ENCODE peak calls at places on chromosomes 2 and 18, in six cellular contexts. P, K, B, N, Y and V are unnamed samples.

GRCh38 chr2:20366672-20367116 is 16.1 kb upstream of the PUM2 start:
- DNase-seq in P (no peak), K (no peak), Y (no peak), B (no peak), N (no peak), V (no peak)

GRCh38 chr2:176188969-176189665 is 649 bp downstream of the HOXD1 start:
- DNase-seq in K (no peak), B (no peak), N (peak; percentile 59), Y (no peak), P (peak; percentile 54), V (no peak)

GRCh38 chr2:237062585-237062984 is 23.1 kb upstream of the COPS8 start:
- DNase-seq in Y (no peak), P (no peak), N (no peak), K (no peak), B (no peak), V (no peak)

GRCh38 chr18:25349926-25350560 is 1.9 kb downstream of the ZNF521 start:
- DNase-seq in P (peak; percentile 41), B (peak; percentile 72), K (no peak), N (peak; percentile 46), Y (peak; percentile 22), V (no peak)

GRCh38 chr18:44298566-44298965 is 382.1 kb upstream of the SETBP1 start:
- DNase-seq in B (no peak), N (no peak), Y (no peak), K (no peak), P (no peak), V (no peak)

GRCh38 chr18:54444309-54444914 is 86.7 kb downstream of the C18orf54 start:
- DNase-seq in Y (peak; percentile 13), K (peak; percentile 68), P (peak; percentile 78), B (peak; percentile 11), N (peak; percentile 80), V (peak; percentile 74)

GRCh38 chr18:66752733-66753132 is 148.8 kb upstream of the CDH19 start:
- DNase-seq in P (no peak), N (no peak), Y (no peak), K (no peak), B (no peak), V (no peak)

GRCh38 chr2:198657520-198658121 is 800.1 kb downstream of the SATB2 start:
- DNase-seq in K (peak; percentile 27), P (no peak), Y (peak; percentile 1), B (no peak), N (peak; percentile 31), V (peak; percentile 7)

GRCh38 chr18:63241739-63242138 is 77.8 kb downstream of the BCL2 start:
- DNase-seq in K (no peak), P (no peak), N (no peak), B (no peak), Y (no peak), V (no peak)

GRCh38 chr2:17416891-17417391 is 101.3 kb downstream of the RAD51AP2 start:
- DNase-seq in K (peak; percentile 91), B (no peak), Y (peak; percentile 2), P (no peak), N (no peak), V (peak; percentile 58)

GRCh38 chr18:3248670-3249359 is 1.2 kb downstream of the MYL12A start:
- DNase-seq in N (no peak), P (no peak), Y (no peak), K (no peak), B (no peak), V (peak; percentile 70)

GRCh38 chr2:203582468-203582867 is 47.4 kb upstream of the RAPH1 start:
- DNase-seq in Y (no peak), P (no peak), B (no peak), N (no peak), K (no peak), V (peak; percentile 59)

GRCh38 chr2:104701471-104701911 is 152.4 kb upstream of the POU3F3 start:
- DNase-seq in P (no peak), B (peak; percentile 15), K (no peak), N (no peak), Y (no peak), V (no peak)

GRCh38 chr2:63661076-63661475 is 72.3 kb downstream of the MDH1 start:
- DNase-seq in Y (peak; percentile 32), P (no peak), K (peak; percentile 76), N (no peak), B (no peak), V (peak; percentile 88)

GRCh38 chr2:173059292-173059691 is 16.4 kb upstream of the MAP3K20 start:
- DNase-seq in N (no peak), K (no peak), P (no peak), Y (no peak), B (no peak), V (no peak)

GRCh38 chr2:67515538-67515937 is 118.4 kb downstream of the ETAA1 start:
- DNase-seq in K (no peak), P (no peak), N (no peak), Y (no peak), B (no peak), V (no peak)

GRCh38 chr18:77486985-77487384 is 237.3 kb downstream of the GALR1 start:
- DNase-seq in P (no peak), N (no peak), Y (no peak), B (no peak), K (no peak), V (peak; percentile 5)

GRCh38 chr2:25054720-25055119 is 12.8 kb downstream of the EFR3B start:
- DNase-seq in Y (no peak), N (no peak), K (no peak), P (no peak), B (no peak), V (no peak)

GRCh38 chr2:42216712-42217111 is 47.6 kb downstream of the EML4 start:
- DNase-seq in B (no peak), P (no peak), K (no peak), Y (no peak), N (no peak), V (peak; percentile 74)

GRCh38 chr2:41948397-41948763 is 99.4 kb upstream of the PKDCC start:
- DNase-seq in N (no peak), Y (no peak), K (no peak), B (no peak), P (peak; percentile 47), V (no peak)

GRCh38 chr2:232437130-232437620 is 18.8 kb upstream of the ALPI start:
- DNase-seq in B (no peak), Y (no peak), P (peak; percentile 18), N (no peak), K (no peak), V (no peak)

GRCh38 chr2:170770304-170771048 is at the start of gene ERICH2:
- DNase-seq in K (peak; percentile 34), Y (peak; percentile 51), N (peak; percentile 84), B (peak; percentile 78), P (peak; percentile 93), V (peak; percentile 34)

GRCh38 chr2:200385063-200385635 is 78.7 kb downstream of the SPATS2L start:
- DNase-seq in B (no peak), P (no peak), N (no peak), K (no peak), Y (no peak), V (no peak)

GRCh38 chr2:67982956-67983355 is 79.8 kb downstream of the C1D start:
- DNase-seq in K (no peak), B (no peak), P (no peak), N (no peak), Y (peak; percentile 24), V (peak; percentile 9)

GRCh38 chr18:49747876-49748275 is 65.5 kb downstream of the ACAA2 start:
- DNase-seq in Y (no peak), N (no peak), K (no peak), P (no peak), B (no peak), V (peak; percentile 73)

GRCh38 chr2:82811946-82812345 is 1647.1 kb downstream of the SUCLG1 start:
- DNase-seq in N (no peak), B (no peak), K (no peak), Y (no peak), P (no peak), V (no peak)

GRCh38 chr2:7709907-7710306 is 792.7 kb downstream of the RNF144A start:
- DNase-seq in K (no peak), N (no peak), P (no peak), B (no peak), Y (no peak), V (no peak)

GRCh38 chr2:86062043-86062442 is 43.6 kb downstream of the POLR1A start:
- DNase-seq in B (no peak), P (no peak), K (peak; percentile 61), N (no peak), Y (peak; percentile 47), V (peak; percentile 84)

GRCh38 chr2:204625135-204625534 is 79.9 kb downstream of the PARD3B start:
- DNase-seq in P (no peak), B (peak; percentile 19), N (no peak), Y (no peak), K (no peak), V (peak; percentile 8)

GRCh38 chr18:286515-287310 is 18.9 kb upstream of the THOC1 start:
- DNase-seq in P (no peak), K (peak; percentile 6), B (no peak), Y (no peak), N (no peak), V (peak; percentile 66)

GRCh38 chr2:40554665-40555294 is 102.9 kb upstream of the SLC8A1 start:
- DNase-seq in Y (no peak), N (peak; percentile 83), P (peak; percentile 66), K (peak; percentile 62), B (peak; percentile 19), V (peak; percentile 69)

GRCh38 chr2:237209885-237210284 is 124.2 kb downstream of the COPS8 start:
- DNase-seq in Y (no peak), B (no peak), K (no peak), P (no peak), N (no peak), V (no peak)

GRCh38 chr18:57906852-57907251 is 103.7 kb upstream of the ATP8B1 start:
- DNase-seq in P (no peak), B (no peak), K (no peak), N (peak; percentile 17), Y (no peak), V (no peak)

GRCh38 chr2:98601532-98602132 is 6.7 kb downstream of the COA5 start:
- DNase-seq in Y (peak; percentile 41), P (peak; percentile 57), N (peak; percentile 41), B (no peak), K (peak; percentile 20), V (peak; percentile 60)